ENCODE peak calls at places on chromosomes 11 and 22, in four cellular contexts. One of them, this sample, is unnamed.

GRCh38 chr22:42862045-42862734 is 5.1 kb upstream of the ARFGAP3 start:
- DNase-seq in GM12878: no peak
- DNase-seq in K562: no peak
- DNase-seq in HepG2: peak
- DNase-seq in this sample: no peak

GRCh38 chr22:32794449-32795213 is 6.9 kb upstream of the TIMP3 start:
- DNase-seq in GM12878: no peak
- DNase-seq in K562: peak
- DNase-seq in HepG2: peak
- DNase-seq in this sample: no peak

GRCh38 chr11:95516786-95517185 is 272.8 kb downstream of the FAM76B start:
- DNase-seq in GM12878: no peak
- DNase-seq in K562: no peak
- DNase-seq in HepG2: no peak
- DNase-seq in this sample: no peak

GRCh38 chr22:36329217-36330078 is 58.3 kb downstream of the MYH9 start:
- DNase-seq in GM12878: no peak
- DNase-seq in K562: peak
- DNase-seq in HepG2: peak
- DNase-seq in this sample: peak

GRCh38 chr11:13942908-13943505 is 19.5 kb upstream of the SPON1 start:
- DNase-seq in GM12878: no peak
- DNase-seq in K562: no peak
- DNase-seq in HepG2: no peak
- DNase-seq in this sample: no peak

GRCh38 chr11:113796663-113797259 is 17.2 kb downstream of the CLDN25 start:
- DNase-seq in GM12878: no peak
- DNase-seq in K562: peak
- DNase-seq in HepG2: peak
- DNase-seq in this sample: no peak

GRCh38 chr11:76601272-76601671 is 69.3 kb downstream of the LRRC32 start:
- DNase-seq in GM12878: no peak
- DNase-seq in K562: no peak
- DNase-seq in HepG2: no peak
- DNase-seq in this sample: no peak

GRCh38 chr11:27830206-27830605 is 130.0 kb upstream of the BDNF start:
- DNase-seq in GM12878: no peak
- DNase-seq in K562: no peak
- DNase-seq in HepG2: no peak
- DNase-seq in this sample: no peak

GRCh38 chr11:124394408-124394807 is 4.4 kb downstream of the OR8B3 start:
- DNase-seq in GM12878: no peak
- DNase-seq in K562: no peak
- DNase-seq in HepG2: no peak
- DNase-seq in this sample: no peak

GRCh38 chr11:19727246-19727645 is 14.6 kb downstream of the NAV2 start:
- DNase-seq in GM12878: no peak
- DNase-seq in K562: no peak
- DNase-seq in HepG2: no peak
- DNase-seq in this sample: no peak

GRCh38 chr11:105799728-105800462 is 190.0 kb downstream of the GRIA4 start:
- DNase-seq in GM12878: no peak
- DNase-seq in K562: no peak
- DNase-seq in HepG2: no peak
- DNase-seq in this sample: no peak

GRCh38 chr11:58058276-58059010 is 27.7 kb downstream of the OR6Q1 start:
- DNase-seq in GM12878: no peak
- DNase-seq in K562: no peak
- DNase-seq in HepG2: no peak
- DNase-seq in this sample: no peak

GRCh38 chr11:64000026-64000739 is 13.9 kb downstream of the OTUB1 start:
- DNase-seq in GM12878: no peak
- DNase-seq in K562: no peak
- DNase-seq in HepG2: no peak
- DNase-seq in this sample: peak
- TF ChIP-seq NR2C2 in GM12878: no peak
- TF ChIP-seq NR2C2 in K562: no peak
- TF ChIP-seq NR2C2 in HepG2: no peak
- TF ChIP-seq NR2C2 in this sample: no peak

GRCh38 chr11:116262370-116262769 is 510.4 kb downstream of the BUD13 start:
- DNase-seq in GM12878: no peak
- DNase-seq in K562: no peak
- DNase-seq in HepG2: no peak
- DNase-seq in this sample: no peak
- TF ChIP-seq NR2C2 in GM12878: no peak
- TF ChIP-seq NR2C2 in K562: no peak
- TF ChIP-seq NR2C2 in HepG2: no peak
- TF ChIP-seq NR2C2 in this sample: no peak

GRCh38 chr11:119751281-119752060 is 22.5 kb upstream of the NECTIN1 start:
- DNase-seq in GM12878: peak
- DNase-seq in K562: no peak
- DNase-seq in HepG2: no peak
- DNase-seq in this sample: no peak
- TF ChIP-seq NR2C2 in GM12878: no peak
- TF ChIP-seq NR2C2 in K562: no peak
- TF ChIP-seq NR2C2 in HepG2: no peak
- TF ChIP-seq NR2C2 in this sample: no peak

DNA sequence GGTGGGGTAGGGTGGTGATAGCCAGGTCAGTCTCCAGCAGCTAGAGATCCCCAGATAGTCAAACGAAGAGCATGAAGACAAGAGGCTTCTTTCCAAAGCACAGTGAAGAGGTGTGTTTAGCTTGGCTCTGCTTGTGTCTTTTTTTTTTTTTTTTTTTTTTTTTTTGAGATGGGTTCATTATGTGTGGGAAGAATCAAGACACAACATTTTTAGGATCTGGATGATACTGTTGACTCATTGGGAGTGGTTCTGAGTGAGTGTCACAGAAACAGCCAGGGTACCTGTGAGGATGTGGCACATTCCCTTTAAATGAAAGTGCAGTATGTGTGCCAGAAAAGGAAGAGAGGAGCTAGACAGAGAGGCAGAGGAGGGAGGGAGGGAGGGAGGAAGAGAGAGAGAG is 1075.6 kb downstream of the NTM start:
- DNase-seq in GM12878: no peak
- DNase-seq in K562: no peak
- DNase-seq in HepG2: no peak
- DNase-seq in this sample: no peak
- TF ChIP-seq NR2C2 in GM12878: no peak
- TF ChIP-seq NR2C2 in K562: no peak
- TF ChIP-seq NR2C2 in HepG2: no peak
- TF ChIP-seq NR2C2 in this sample: no peak

GRCh38 chr11:103441021-103441420 is 331.8 kb downstream of the DYNC2H1 start:
- DNase-seq in GM12878: no peak
- DNase-seq in K562: no peak
- DNase-seq in HepG2: no peak
- DNase-seq in this sample: no peak

GRCh38 chr11:103433976-103434375 is 324.8 kb downstream of the DYNC2H1 start:
- DNase-seq in GM12878: no peak
- DNase-seq in K562: no peak
- DNase-seq in HepG2: no peak
- DNase-seq in this sample: no peak

GRCh38 chr11:103433380-103433779 is 324.2 kb downstream of the DYNC2H1 start:
- DNase-seq in GM12878: no peak
- DNase-seq in K562: no peak
- DNase-seq in HepG2: no peak
- DNase-seq in this sample: no peak

DNA sequence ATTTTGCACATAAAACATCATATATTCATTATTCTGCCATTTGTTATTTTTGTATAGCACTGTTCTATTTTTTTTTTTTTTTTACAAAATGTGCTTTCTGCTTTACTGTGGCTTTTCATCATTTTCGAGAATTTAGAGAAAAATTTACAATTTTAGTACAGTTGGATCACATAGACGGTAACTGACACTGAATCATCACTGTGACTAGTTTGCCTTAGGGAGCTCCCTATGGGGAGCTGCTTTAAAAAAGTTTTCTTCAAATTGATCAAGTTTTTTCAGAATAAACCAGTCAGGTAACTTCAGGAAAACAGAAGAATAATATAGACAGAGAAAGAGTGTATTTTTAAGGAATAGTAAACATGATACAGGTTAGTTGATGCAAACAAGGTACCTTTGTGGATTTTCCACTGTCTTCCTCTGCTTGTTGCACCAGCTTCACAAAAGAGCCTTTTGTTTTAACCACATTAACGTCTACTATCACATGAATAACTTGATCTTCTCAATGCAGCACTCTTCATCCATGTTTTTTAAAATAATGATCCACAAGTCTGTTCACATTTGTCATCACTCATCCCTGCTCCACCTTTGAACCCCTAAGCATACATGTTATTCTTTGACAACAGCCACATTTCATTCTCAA is 327.0 kb downstream of the DYNC2H1 start:
- DNase-seq in GM12878: no peak
- DNase-seq in K562: no peak
- DNase-seq in HepG2: no peak
- DNase-seq in this sample: no peak
- TF ChIP-seq NR2C2 in GM12878: no peak
- TF ChIP-seq NR2C2 in K562: no peak
- TF ChIP-seq NR2C2 in HepG2: no peak
- TF ChIP-seq NR2C2 in this sample: no peak

GRCh38 chr11:64090811-64091516 is 55.2 kb downstream of the FLRT1 start:
- DNase-seq in GM12878: no peak
- DNase-seq in K562: peak
- DNase-seq in HepG2: no peak
- DNase-seq in this sample: peak
- TF ChIP-seq NR2C2 in GM12878: no peak
- TF ChIP-seq NR2C2 in K562: peak
- TF ChIP-seq NR2C2 in HepG2: peak
- TF ChIP-seq NR2C2 in this sample: peak

GRCh38 chr11:67371549-67372231 is 1.7 kb downstream of the CLCF1 start:
- DNase-seq in GM12878: no peak
- DNase-seq in K562: peak
- DNase-seq in HepG2: peak
- DNase-seq in this sample: peak
- TF ChIP-seq NR2C2 in GM12878: no peak
- TF ChIP-seq NR2C2 in K562: no peak
- TF ChIP-seq NR2C2 in HepG2: no peak
- TF ChIP-seq NR2C2 in this sample: no peak

GRCh38 chr11:6474806-6475500 is 1.2 kb upstream of the TRIM3 start:
- DNase-seq in GM12878: no peak
- DNase-seq in K562: no peak
- DNase-seq in HepG2: no peak
- DNase-seq in this sample: no peak

GRCh38 chr11:6474423-6474792 is 667 bp upstream of the TRIM3 start:
- DNase-seq in GM12878: no peak
- DNase-seq in K562: no peak
- DNase-seq in HepG2: no peak
- DNase-seq in this sample: no peak

GRCh38 chr11:6475936-6476335 is 2.2 kb upstream of the TRIM3 start:
- DNase-seq in GM12878: no peak
- DNase-seq in K562: no peak
- DNase-seq in HepG2: peak
- DNase-seq in this sample: peak

GRCh38 chr11:6472934-6473333 is 807 bp downstream of the TRIM3 start:
- DNase-seq in GM12878: no peak
- DNase-seq in K562: no peak
- DNase-seq in HepG2: no peak
- DNase-seq in this sample: no peak

GRCh38 chr11:6473481-6474422 is at the start of gene TRIM3:
- DNase-seq in GM12878: no peak
- DNase-seq in K562: peak
- DNase-seq in HepG2: peak
- DNase-seq in this sample: peak
- TF ChIP-seq NR2C2 in GM12878: no peak
- TF ChIP-seq NR2C2 in K562: no peak
- TF ChIP-seq NR2C2 in HepG2: no peak
- TF ChIP-seq NR2C2 in this sample: no peak

GRCh38 chr22:45201678-45202332 is 38.1 kb downstream of the NUP50 start:
- DNase-seq in GM12878: no peak
- DNase-seq in K562: no peak
- DNase-seq in HepG2: no peak
- DNase-seq in this sample: no peak

GRCh38 chr22:45199723-45200122 is 36.0 kb downstream of the NUP50 start:
- DNase-seq in GM12878: no peak
- DNase-seq in K562: no peak
- DNase-seq in HepG2: no peak
- DNase-seq in this sample: no peak

GRCh38 chr22:45200862-45201511 is 37.3 kb downstream of the NUP50 start:
- DNase-seq in GM12878: no peak
- DNase-seq in K562: no peak
- DNase-seq in HepG2: no peak
- DNase-seq in this sample: no peak

GRCh38 chr22:45198463-45198795 is 34.7 kb downstream of the NUP50 start:
- DNase-seq in GM12878: no peak
- DNase-seq in K562: no peak
- DNase-seq in HepG2: no peak
- DNase-seq in this sample: no peak

GRCh38 chr22:45200230-45200629 is 36.5 kb downstream of the NUP50 start:
- DNase-seq in GM12878: no peak
- DNase-seq in K562: no peak
- DNase-seq in HepG2: no peak
- DNase-seq in this sample: no peak
- TF ChIP-seq NR2C2 in GM12878: no peak
- TF ChIP-seq NR2C2 in K562: no peak
- TF ChIP-seq NR2C2 in HepG2: no peak
- TF ChIP-seq NR2C2 in this sample: no peak